ENCODE peak calls at places on chromosomes 11 and 22, in ten cellular contexts. D is stimulated activated CD4-positive, alpha-beta T cell treated with anti-CD3 and anti-CD28 coated beads, Interleukin-1b, Interleukin-23, amount 100 ng/mL, for 24 hours; I is omental fat pad; C is bronchial epithelial cell; W is fibroblast of lung; G is ACHN; X is mammary epithelial cell; T is activated T-cell treated with anti-CD3 and anti-CD28 coated beads, Interleukin-2, amount 50 U/mL, for 72 hours; Z is germinal center; M is HTR-8/SVneo. L is an unnamed sample.

GRCh38 chr11:109677240-109677639 is 255.2 kb downstream of the C11orf87 start:
- DNase-seq in I (no peak), X (no peak), Z (no peak), G (no peak), W (no peak), D (no peak), M (no peak), T (no peak), C (no peak), L (no peak)

GRCh38 chr11:67600324-67601029 is 6.3 kb upstream of the NDUFV1 start:
- DNase-seq in X (no peak), T (no peak), G (no peak), M (no peak), W (no peak), D (no peak), Z (no peak), I (no peak), C (no peak), L (no peak)

GRCh38 chr11:36746886-36747710 is 149.1 kb upstream of the RAG2 start:
- DNase-seq in X (peak), T (peak), Z (peak), C (peak), M (peak), I (no peak), D (peak), G (peak), W (peak), L (peak)

GRCh38 chr11:130047141-130047540 is 22.6 kb upstream of the APLP2 start:
- DNase-seq in M (no peak), T (no peak), D (no peak), W (no peak), G (no peak), X (peak), I (no peak), C (no peak), Z (no peak), L (no peak)

GRCh38 chr11:113408887-113409286 is 21.3 kb downstream of the ANKK1 start:
- DNase-seq in M (no peak), T (no peak), Z (no peak), X (no peak), G (no peak), C (no peak), W (no peak), I (no peak), D (no peak), L (no peak)

GRCh38 chr11:29773656-29774264 is 243.1 kb downstream of the KCNA4 start:
- DNase-seq in W (peak), X (peak), D (no peak), I (no peak), T (no peak), G (no peak), M (no peak), Z (no peak), C (peak), L (peak)

GRCh38 chr22:29165336-29166060 is 40.2 kb upstream of the EMID1 start:
- DNase-seq in I (no peak), C (no peak), X (no peak), Z (no peak), M (no peak), W (no peak), G (no peak), T (no peak), D (no peak), L (no peak)

GRCh38 chr11:44812971-44813370 is 86.2 kb downstream of the TSPAN18 start:
- DNase-seq in C (no peak), X (no peak), W (no peak), G (no peak), I (no peak), T (no peak), M (no peak), Z (no peak), D (no peak), L (no peak)

GRCh38 chr11:87422566-87422965 is 384.8 kb downstream of the TMEM135 start:
- DNase-seq in W (peak), G (no peak), D (no peak), X (peak), T (no peak), M (peak), Z (no peak), I (no peak), C (peak), L (no peak)

GRCh38 chr11:119808431-119809185 is 79.6 kb upstream of the NECTIN1 start:
- DNase-seq in T (no peak), G (no peak), X (no peak), D (no peak), Z (no peak), I (no peak), M (no peak), C (no peak), W (no peak), L (no peak)

GRCh38 chr11:47071871-47072270 is 104.8 kb downstream of the ARFGAP2 start:
- DNase-seq in G (no peak), Z (no peak), M (no peak), I (no peak), W (no peak), C (peak), X (peak), T (no peak), D (no peak), L (no peak)

GRCh38 chr22:29270475-29271271 is 2.6 kb downstream of the EWSR1 start:
- DNase-seq in X (peak), I (no peak), T (no peak), M (no peak), Z (no peak), W (peak), D (no peak), C (peak), G (no peak), L (no peak)

GRCh38 chr11:131511794-131512193 is 141.4 kb downstream of the NTM start:
- DNase-seq in D (no peak), Z (peak), T (no peak), I (no peak), X (no peak), G (peak), M (no peak), W (no peak), C (peak), L (no peak)

GRCh38 chr11:75878968-75879367 is 64.0 kb downstream of the UVRAG start:
- DNase-seq in G (no peak), X (no peak), Z (no peak), D (no peak), I (no peak), M (no peak), W (no peak), C (no peak), T (no peak), L (no peak)

GRCh38 chr11:64534391-64534801 is 56.6 kb upstream of the SLC22A12 start:
- DNase-seq in T (no peak), X (no peak), G (no peak), D (no peak), M (no peak), W (no peak), C (no peak), I (no peak), Z (no peak), L (no peak)

GRCh38 chr22:30562391-30562790 is 12.1 kb downstream of the GAL3ST1 start:
- DNase-seq in M (peak), I (no peak), C (peak), G (peak), D (no peak), W (no peak), Z (no peak), T (no peak), X (peak), L (no peak)

GRCh38 chr22:47612136-47612910 is 849.9 kb downstream of the TBC1D22A start:
- DNase-seq in Z (no peak), G (no peak), D (no peak), T (no peak), W (no peak), X (no peak), C (no peak), I (no peak), M (no peak), L (no peak)

GRCh38 chr22:50189184-50189848 is 3.6 kb downstream of the TRABD start:
- DNase-seq in W (no peak), I (no peak), Z (no peak), D (no peak), G (no peak), X (no peak), T (no peak), M (no peak), C (no peak), L (no peak)

GRCh38 chr22:44889233-44889878 is 120.4 kb downstream of the PHF21B start:
- DNase-seq in T (no peak), G (no peak), D (no peak), Z (no peak), X (no peak), W (no peak), C (no peak), M (no peak), I (no peak), L (no peak)

GRCh38 chr11:2708151-2708581 is 8.4 kb upstream of the KCNQ1OT1 start:
- DNase-seq in X (no peak), T (no peak), I (no peak), M (no peak), G (no peak), W (no peak), D (no peak), Z (no peak), C (no peak), L (no peak)

GRCh38 chr11:110463153-110463552 is 33.4 kb downstream of the FDX1 start:
- DNase-seq in C (peak), T (peak), I (no peak), Z (no peak), W (peak), D (no peak), M (no peak), G (peak), X (no peak), L (no peak)

L was measured in HS-27A.